ENCODE peak calls at places on chromosomes 6 and 20, in seven cellular contexts. J is kidney, A is heart right ventricle, P is A673, H is ovary, I is Panc1, W is heart left ventricle. L is an unnamed sample. For H3K4me1 and H3K36me3, the result is how much of the 10 kb centered on the place peaks cover.

GRCh38 chr6:40425192-40425919 is 161.8 kb downstream of the LRFN2 start:
- DNase-seq in J (peak), H (no peak), P (peak), I (no peak), A (peak), W (peak), L (no peak)

GRCh38 chr6:165967768-165968408 is 199.8 kb downstream of the TBXT start:
- DNase-seq in W (no peak), A (no peak), J (no peak), I (no peak), H (no peak), P (no peak), L (no peak)

GRCh38 chr6:113065606-113066005 is 718.5 kb downstream of the RFPL4B start:
- DNase-seq in I (no peak), H (no peak), W (peak), J (no peak), A (peak), P (peak), L (no peak)

GRCh38 chr6:37987008-37987407 is 167.5 kb downstream of the ZFAND3 start:
- DNase-seq in P (no peak), J (no peak), A (no peak), W (no peak), I (no peak), H (no peak), L (no peak)

GRCh38 chr6:109008537-109008950 is 86.1 kb downstream of the SESN1 start:
- DNase-seq in A (no peak), J (no peak), W (no peak), H (no peak), I (peak), P (no peak), L (no peak)

GRCh38 chr6:129686941-129687627 is 22.9 kb downstream of the ARHGAP18 start:
- DNase-seq in I (no peak), P (no peak), H (no peak), J (no peak), W (no peak), A (no peak), L (no peak)

GRCh38 chr6:25628471-25629201 is 23.4 kb upstream of the SCGN start:
- DNase-seq in W (no peak), J (no peak), A (no peak), H (no peak), P (no peak), I (no peak), L (no peak)

GRCh38 chr6:11207199-11207968 is 25.1 kb downstream of the NEDD9 start:
- DNase-seq in J (no peak), P (peak), W (peak), I (peak), H (no peak), A (peak), L (no peak)

GRCh38 chr6:116381000-116381399 is 10.3 kb downstream of the DSE start:
- DNase-seq in I (no peak), J (no peak), H (no peak), P (peak), W (no peak), A (no peak), L (no peak)

GRCh38 chr6:157649311-157650260 is 173.5 kb upstream of the SNX9 start:
- DNase-seq in J (no peak), W (no peak), H (peak), I (no peak), P (no peak), A (no peak), L (no peak)

GRCh38 chr6:90347411-90347841 is 50.8 kb upstream of the BACH2 start:
- DNase-seq in W (no peak), A (no peak), P (no peak), J (no peak), H (no peak), I (no peak), L (no peak)

GRCh38 chr6:156943816-156944215 is 166.6 kb downstream of the ARID1B start:
- DNase-seq in W (no peak), J (no peak), P (no peak), H (no peak), I (no peak), A (no peak), L (no peak)

GRCh38 chr6:75201901-75202672 is 3.8 kb downstream of the COL12A1 start:
- DNase-seq in W (peak), P (no peak), H (peak), I (no peak), A (no peak), J (peak), L (peak)

GRCh38 chr20:54267510-54268003 is 59.7 kb downstream of the PFDN4 start:
- DNase-seq in W (no peak), P (no peak), I (no peak), A (no peak), H (no peak), J (no peak), L (no peak)

GRCh38 chr20:57179265-57179664 is 87.2 kb downstream of the BMP7 start:
- DNase-seq in P (no peak), A (no peak), J (no peak), W (no peak), H (no peak), I (no peak), L (no peak)

GRCh38 chr6:1873781-1874180 is 264.1 kb downstream of the FOXC1 start:
- DNase-seq in P (no peak), J (peak), W (no peak), H (no peak), I (no peak), A (no peak), L (no peak)

GRCh38 chr6:93222071-93222851 is 197.1 kb downstream of the EPHA7 start:
- DNase-seq in W (peak), A (peak), H (no peak), P (no peak), J (no peak), I (no peak), L (no peak)

GRCh38 chr6:149031545-149032317 is 284.9 kb downstream of the UST start:
- DNase-seq in J (no peak), H (peak), W (no peak), I (no peak), P (no peak), A (no peak), L (no peak)

GRCh38 chr6:145838305-145838704 is 23.7 kb upstream of the FBXO30 start:
- DNase-seq in A (no peak), P (no peak), I (no peak), W (no peak), J (no peak), H (no peak), L (no peak)

GRCh38 chr6:28474441-28475219 is 31.3 kb upstream of the ZSCAN23 start:
- DNase-seq in A (no peak), H (no peak), W (no peak), P (peak), J (no peak), I (peak), L (no peak)

GRCh38 chr6:158057213-158057987 is 75.7 kb downstream of the SYNJ2 start:
- DNase-seq in H (no peak), J (peak), P (peak), W (no peak), A (no peak), I (peak), L (no peak)

GRCh38 chr6:1110164-1110563 is 201.7 kb upstream of the FOXQ1 start:
- DNase-seq in H (no peak), I (no peak), A (no peak), P (no peak), W (no peak), J (no peak), L (no peak)

GRCh38 chr6:130482645-130483390 is 117.0 kb downstream of the TMEM200A start:
- DNase-seq in A (no peak), W (no peak), I (no peak), J (no peak), P (no peak), H (no peak), L (no peak)

GRCh38 chr20:3705491-3705969 is 6.9 kb downstream of the SIGLEC1 start:
- DNase-seq in W (no peak), J (no peak), P (no peak), A (no peak), H (no peak), I (no peak), L (no peak)

GRCh38 chr6:107540465-107540857 is 50.5 kb downstream of the SOBP start:
- DNase-seq in I (no peak), A (no peak), H (no peak), J (no peak), P (no peak), W (no peak), L (no peak)

GRCh38 chr6:73929421-73929820 is 233.4 kb downstream of the CD109 start:
- DNase-seq in H (no peak), P (no peak), J (no peak), A (no peak), W (no peak), I (no peak), L (no peak)

GRCh38 chr6:45445749-45446454 is 68.2 kb upstream of the SUPT3H start:
- DNase-seq in W (peak), I (peak), A (peak), J (peak), H (no peak), P (peak), L (peak)

GRCh38 chr20:51562334-51563140 is 20.0 kb upstream of the NFATC2 start:
- DNase-seq in J (peak), A (peak), I (peak), P (peak), H (peak), W (peak), L (peak)

GRCh38 chr20:19828233-19828632 is 70.2 kb downstream of the RIN2 start:
- DNase-seq in A (no peak), H (no peak), I (peak), J (no peak), P (peak), W (peak), L (no peak)

GRCh38 chr20:957544-957943 is 41.4 kb upstream of the ANGPT4 start:
- DNase-seq in W (no peak), P (no peak), I (no peak), H (no peak), A (no peak), J (no peak), L (peak)

GRCh38 chr6:117907600-117908245 is 659 bp downstream of the SLC35F1 start:
- DNase-seq in H (no peak), I (no peak), W (no peak), J (peak), A (no peak), P (peak), L (no peak)

GRCh38 chr20:26135325-26136110 is 438.9 kb upstream of the ZNF337 start:
- DNase-seq in A (no peak), W (no peak), P (no peak), H (no peak), J (no peak), I (no peak), L (no peak)

GRCh38 chr6:152380993-152381898 is 255.9 kb downstream of the SYNE1 start:
- DNase-seq in W (peak), J (peak), H (peak), I (peak), P (peak), A (peak), L (peak)

GRCh38 chr6:7172605-7173185 is 64.9 kb downstream of the RREB1 start:
- DNase-seq in H (no peak), I (no peak), J (no peak), W (no peak), A (no peak), P (no peak), L (peak)

GRCh38 chr6:108531332-108531731 is 29.4 kb upstream of the FOXO3 start:
- DNase-seq in J (no peak), H (no peak), I (no peak), P (no peak), W (no peak), A (no peak), L (no peak)

GRCh38 chr6:26187981-26188635 is 100.9 kb downstream of the HFE start:
- DNase-seq in I (no peak), J (peak), P (peak), H (no peak), W (no peak), A (no peak), L (no peak)

GRCh38 chr6:36700071-36700811 is 2.6 kb downstream of the RAB44 start:
- DNase-seq in J (no peak), W (no peak), H (no peak), P (no peak), A (no peak), I (no peak), L (peak)

GRCh38 chr20:8132632-8133587 is 844 bp downstream of the PLCB1 start:
- DNase-seq in A (peak), P (no peak), H (peak), W (peak), J (peak), I (no peak), L (peak)

GRCh38 chr20:62923669-62924566 is 2.4 kb downstream of the DIDO1 start:
- DNase-seq in I (no peak), P (no peak), A (no peak), H (no peak), J (no peak), W (no peak), L (no peak)
- H3K4me1 ChIP-seq in I (half or more), P (half or more), A (half or more), H (under half), J (half or more), W (half or more), L (half or more)

GRCh38 chr6:52670502-52671409 is at the start of gene TMEM14A:
- DNase-seq in A (peak), P (peak), W (peak), H (peak), J (peak), I (no peak), L (peak)
- TF ChIP-seq CTCF in A (no peak), P (no peak), W (no peak), H (no peak), J (no peak), I (no peak), L (no peak)

GRCh38 chr20:44945261-44945660 is 14.9 kb downstream of the TOMM34 start:
- DNase-seq in H (no peak), I (no peak), J (no peak), A (no peak), P (no peak), W (no peak), L (no peak)
- H3K36me3 ChIP-seq in H (under half), I (under half), J (under half), A (half or more), P (half or more), W (half or more), L (under half)

GRCh38 chr20:34744847-34745246 is 40.7 kb downstream of the TP53INP2 start:
- DNase-seq in I (no peak), P (no peak), A (peak), W (peak), J (no peak), H (no peak), L (no peak)
- H3K4me1 ChIP-seq in I (under half), P (under half), A (under half), W (under half), J (under half), H (under half), L (under half)

GRCh38 chr20:48635791-48636267 is 192.0 kb downstream of the PREX1 start:
- DNase-seq in W (peak), A (peak), I (no peak), P (peak), H (no peak), J (peak), L (peak)

GRCh38 chr20:48635361-48635760 is 192.4 kb downstream of the PREX1 start:
- DNase-seq in A (no peak), J (peak), W (no peak), H (no peak), P (no peak), I (no peak), L (no peak)

GRCh38 chr20:48636301-48636700 is 191.5 kb downstream of the PREX1 start:
- DNase-seq in I (no peak), A (no peak), J (peak), H (no peak), W (no peak), P (no peak), L (peak)

GRCh38 chr20:48638546-48638945 is 189.3 kb downstream of the PREX1 start:
- DNase-seq in P (no peak), J (no peak), W (no peak), H (no peak), I (peak), A (no peak), L (no peak)

GRCh38 chr20:48637461-48637860 is 190.3 kb downstream of the PREX1 start:
- DNase-seq in P (no peak), H (no peak), W (no peak), A (no peak), J (no peak), I (no peak), L (no peak)
- TF ChIP-seq CTCF in P (no peak), H (no peak), W (no peak), A (no peak), J (no peak), I (no peak), L (no peak)

GRCh38 chr6:44401138-44401537 is 13.6 kb downstream of the CDC5L start:
- DNase-seq in P (no peak), H (no peak), A (no peak), J (no peak), I (no peak), W (no peak), L (no peak)
- H3K36me3 ChIP-seq in P (half or more), H (under half), A (half or more), J (under half), I (under half), W (half or more), L (under half)

GRCh38 chr20:5172903-5173463 is 46.2 kb downstream of the CDS2 start:
- DNase-seq in A (no peak), W (no peak), P (no peak), J (no peak), I (no peak), H (no peak), L (no peak)
- H3K4me1 ChIP-seq in A (half or more), W (half or more), P (under half), J (under half), I (under half), H (under half), L (half or more)

GRCh38 chr20:47705497-47705856 is 79.8 kb downstream of the SULF2 start:
- DNase-seq in J (peak), W (no peak), I (no peak), H (no peak), P (no peak), A (no peak), L (no peak)

GRCh38 chr20:47706345-47706744 is 78.9 kb downstream of the SULF2 start:
- DNase-seq in J (peak), W (no peak), H (no peak), A (no peak), I (no peak), P (no peak), L (peak)

GRCh38 chr20:47703748-47704147 is 81.5 kb downstream of the SULF2 start:
- DNase-seq in J (peak), A (no peak), W (no peak), P (no peak), I (no peak), H (no peak), L (no peak)

GRCh38 chr20:47701612-47702011 is 83.7 kb downstream of the SULF2 start:
- DNase-seq in J (peak), W (no peak), H (no peak), A (no peak), P (no peak), I (no peak), L (peak)

DNA sequence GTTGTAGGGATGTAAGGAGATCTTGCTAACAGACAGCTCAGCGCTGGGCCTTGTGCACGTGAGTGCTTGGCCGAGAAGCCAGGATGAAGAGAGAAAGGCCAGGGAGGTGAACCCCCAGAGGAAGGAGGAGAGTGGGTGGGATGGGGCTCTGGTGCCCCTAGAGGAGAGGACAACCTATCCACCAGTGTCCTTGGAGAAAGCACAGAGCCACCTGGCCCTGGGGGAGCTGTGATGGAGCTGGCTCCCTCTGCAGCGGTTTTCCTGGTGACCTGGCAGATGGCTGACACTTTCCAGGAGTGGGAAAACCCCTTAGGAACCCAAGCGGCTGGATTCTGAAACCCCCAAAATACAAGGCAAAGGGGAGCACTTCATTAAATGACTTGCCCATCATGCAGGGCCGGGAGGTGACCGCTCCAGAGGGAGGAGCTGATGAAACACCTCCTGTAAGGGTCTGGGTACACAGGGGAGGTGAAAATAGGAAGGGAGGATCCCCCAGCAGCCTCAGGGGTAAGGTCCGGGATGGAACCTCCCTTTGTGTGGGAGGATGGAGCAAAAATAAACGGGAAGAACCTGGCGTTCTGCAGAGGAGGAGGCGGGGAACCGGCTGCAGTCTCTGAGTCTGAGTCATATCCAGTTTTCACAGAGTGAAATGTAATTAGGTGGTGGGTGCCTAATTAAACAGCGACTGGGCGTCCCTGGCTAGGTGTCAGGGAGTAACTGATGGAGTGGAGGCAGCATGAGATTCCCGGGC is 80.4 kb downstream of the SULF2 start:
- DNase-seq in I (no peak), H (no peak), W (peak), A (peak), J (peak), P (no peak), L (peak)
- TF ChIP-seq CTCF in I (no peak), H (no peak), W (no peak), A (no peak), J (no peak), P (no peak), L (no peak)

L was measured in psoas muscle.